ENCODE peak calls at places on chromosomes 5 and 9, in six cellular contexts. X is ovary, S is endodermal cell, Y is GM12865, J is astrocyte of the cerebellum, Q is vagina. V is an unnamed sample.

GRCh38 chr9:96376926-96377874 is 6.3 kb downstream of the SLC35D2 start:
- DNase-seq in Y (no peak), J (peak; percentile 81), S (no peak), Q (no peak), X (no peak), V (no peak)

GRCh38 chr5:98292496-98292895 is 481.0 kb upstream of the RGMB start:
- DNase-seq in Q (no peak), S (no peak), J (no peak), X (no peak), Y (peak; percentile 19), V (no peak)

GRCh38 chr5:125026900-125027731 is 280.7 kb upstream of the ZNF608 start:
- DNase-seq in S (no peak), Q (no peak), X (no peak), Y (no peak), J (peak; percentile 53), V (no peak)

GRCh38 chr9:89864731-89865130 is 259.9 kb downstream of the GADD45G start:
- DNase-seq in S (no peak), Q (no peak), J (no peak), Y (no peak), X (no peak), V (no peak)

GRCh38 chr9:89815903-89816573 is 211.2 kb downstream of the GADD45G start:
- DNase-seq in Y (peak; percentile 82), X (peak; percentile 66), J (no peak), Q (peak; percentile 84), S (peak; percentile 36), V (no peak)

GRCh38 chr9:36976371-36977030 is 57.6 kb downstream of the PAX5 start:
- DNase-seq in S (peak; percentile 36), Q (no peak), X (no peak), J (no peak), Y (no peak), V (no peak)

GRCh38 chr9:104091708-104092107 is 2.4 kb upstream of the SMC2 start:
- DNase-seq in X (no peak), Y (no peak), Q (no peak), S (no peak), J (peak; percentile 46), V (no peak)

GRCh38 chr9:85332487-85332886 is 409.3 kb downstream of the AGTPBP1 start:
- DNase-seq in X (no peak), Y (peak; percentile 33), Q (no peak), J (no peak), S (peak; percentile 82), V (no peak)

GRCh38 chr5:60287174-60287771 is 393.7 kb upstream of the PDE4D start:
- DNase-seq in Y (peak; percentile 86), Q (no peak), X (no peak), J (peak; percentile 20), S (peak; percentile 90), V (peak; percentile 32)

GRCh38 chr9:94160594-94161501 is 76.6 kb downstream of the PTPDC1 start:
- DNase-seq in S (peak; percentile 42), Q (no peak), X (no peak), J (no peak), Y (no peak), V (no peak)

GRCh38 chr5:66821626-66822429 is 225.6 kb downstream of the MAST4 start:
- DNase-seq in Y (no peak), S (peak; percentile 17), J (no peak), X (no peak), Q (no peak), V (no peak)

GRCh38 chr5:172209714-172210113 is 15.7 kb downstream of the EFCAB9 start:
- DNase-seq in Q (no peak), S (no peak), J (no peak), Y (no peak), X (no peak), V (no peak)

GRCh38 chr5:172909931-172910502 is 49.2 kb upstream of the RPL26L1 start:
- DNase-seq in S (no peak), X (no peak), Y (no peak), J (no peak), Q (no peak), V (peak; percentile 92)

DNA sequence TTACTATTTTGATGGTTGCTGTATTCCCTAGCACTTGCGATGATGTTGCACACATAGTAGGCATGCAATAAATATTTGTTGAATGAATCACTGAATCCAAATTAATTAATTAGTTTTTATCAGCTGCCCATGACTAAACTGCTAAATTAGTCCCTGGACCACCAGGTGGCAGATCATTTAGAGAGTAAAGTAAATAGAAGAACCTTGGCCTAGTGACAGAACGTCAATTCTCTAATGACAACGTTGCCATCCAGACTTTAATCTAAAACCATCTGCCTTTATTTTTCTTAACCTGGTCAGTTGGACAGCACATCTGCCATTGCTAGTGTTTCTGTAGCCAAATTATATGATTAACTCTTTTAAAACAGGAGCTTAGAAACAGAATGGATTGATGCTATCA is 457.5 kb downstream of the KIF4B start:
- DNase-seq in Q (no peak), X (no peak), S (no peak), J (no peak), Y (no peak), V (no peak)
- TF ChIP-seq CTCF in Q (no peak), X (no peak), S (peak; percentile 64), J (no peak), Y (no peak), V (no peak)

GRCh38 chr9:109781541-109782197 is 1.7 kb downstream of the PALM2AKAP2 start:
- DNase-seq in X (no peak), Q (no peak), Y (no peak), S (no peak), J (no peak), V (no peak)
- H3K4me3 ChIP-seq in X (peak overlapping the region; percentile 66), Q (no peak overlapping the region), Y (no peak overlapping the region), S (no peak overlapping the region), J (peak overlapping the region; percentile 85), V (peak overlapping the region; percentile 80)

DNA sequence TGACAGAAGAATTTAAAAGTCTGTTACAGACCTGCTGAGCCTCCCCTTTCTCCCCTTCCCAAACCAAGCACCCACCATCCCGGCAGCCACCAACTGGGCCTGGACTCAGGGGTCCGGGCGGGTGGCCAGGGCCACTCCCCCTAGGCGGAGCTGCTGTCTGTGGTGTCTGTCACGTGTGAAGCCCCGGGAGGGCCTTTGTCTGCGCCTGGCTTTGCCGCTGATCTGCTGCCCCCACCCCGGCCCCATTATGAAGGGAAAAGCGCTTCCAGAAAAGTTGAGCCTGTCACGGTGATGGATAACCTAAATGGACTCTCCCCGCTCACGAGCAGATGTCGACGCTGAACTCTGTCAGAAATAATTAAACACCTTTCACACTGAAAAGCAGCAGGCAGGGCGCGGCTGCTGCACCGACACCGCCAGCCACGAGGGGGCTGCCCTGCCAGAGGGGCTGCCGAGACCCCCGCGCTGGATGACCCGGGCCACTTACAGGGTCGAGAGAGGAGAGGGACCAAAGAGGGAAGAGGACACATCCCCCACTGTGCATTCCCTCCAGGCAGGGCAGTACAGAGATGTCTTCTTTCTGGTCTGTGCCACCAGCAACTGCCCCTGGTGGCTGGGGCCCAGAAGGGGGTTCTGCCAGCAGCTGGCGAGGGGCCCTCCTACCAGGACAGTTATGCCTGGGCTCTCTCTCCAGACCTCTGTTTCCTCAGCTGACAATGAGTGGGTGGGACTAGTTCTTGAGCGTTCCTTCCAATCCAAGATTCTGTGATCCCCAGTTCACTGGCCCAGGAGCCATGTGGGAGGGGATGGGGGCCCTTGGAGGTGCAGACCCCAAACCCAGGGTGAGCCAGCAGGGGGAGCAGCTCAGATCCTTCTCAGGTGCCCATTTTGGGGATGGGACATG is 36.0 kb upstream of the BARHL1 start:
- DNase-seq in X (no peak), J (peak; percentile 1), Q (no peak), S (peak; percentile 87), Y (no peak), V (no peak)
- TF ChIP-seq CTCF in X (no peak), J (peak; percentile 54), Q (no peak), S (peak; percentile 88), Y (peak; percentile 32), V (peak; percentile 56)

GRCh38 chr9:106866243-106866642 is 3.3 kb downstream of the ZNF462 start:
- DNase-seq in X (no peak), J (no peak), S (no peak), Y (no peak), Q (no peak), V (no peak)
- H3K4me3 ChIP-seq in X (no peak overlapping the region), J (no peak overlapping the region), S (peak overlapping the region; percentile 97), Y (no peak overlapping the region), Q (no peak overlapping the region), V (no peak overlapping the region)

DNA sequence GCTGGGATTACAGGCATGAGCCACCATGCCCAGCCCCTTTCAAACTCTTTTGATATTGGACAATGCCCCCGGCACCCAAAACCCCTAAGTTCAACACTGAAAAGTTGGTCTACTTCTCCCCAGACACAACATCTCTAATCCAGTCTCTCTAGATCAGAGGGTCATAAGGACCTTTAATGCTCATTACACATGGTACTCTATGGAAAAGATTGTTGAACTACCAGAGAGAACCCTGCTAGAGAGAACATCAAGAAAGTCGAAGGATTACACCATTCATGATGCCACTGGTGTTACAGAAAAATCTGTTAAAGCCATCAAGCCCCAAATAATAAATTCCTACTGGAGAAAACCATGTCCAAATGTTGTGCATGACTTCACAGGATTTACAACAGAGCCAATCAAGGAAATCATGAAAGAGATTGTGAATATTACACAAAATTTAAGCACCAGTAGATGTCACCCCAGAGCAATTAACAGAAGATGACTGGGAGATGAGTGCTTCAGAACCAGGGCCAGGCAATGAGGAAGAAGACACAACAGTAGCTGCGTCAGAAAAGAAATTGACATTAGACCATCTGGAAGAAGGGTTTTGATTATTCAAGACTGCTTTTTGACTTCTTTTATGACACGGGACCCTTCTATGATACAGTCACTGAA is 28.3 kb upstream of the NIPAL4 start:
- DNase-seq in S (no peak), X (no peak), J (peak; percentile 38), Q (no peak), Y (peak; percentile 73), V (peak; percentile 29)
- TF ChIP-seq CTCF in S (peak; percentile 67), X (peak; percentile 48), J (peak; percentile 45), Q (peak; percentile 66), Y (peak; percentile 49), V (peak; percentile 60)

GRCh38 chr5:72347801-72348305 is 27.7 kb downstream of the PTCD2 start:
- DNase-seq in Y (no peak), S (no peak), J (peak; percentile 67), Q (no peak), X (no peak), V (no peak)
- H3K4me3 ChIP-seq in Y (no peak overlapping the region), S (no peak overlapping the region), J (no peak overlapping the region), Q (no peak overlapping the region), X (no peak overlapping the region), V (no peak overlapping the region)

GRCh38 chr5:78361226-78361993 is 993 bp downstream of the SCAMP1 start:
- DNase-seq in X (peak; percentile 43), J (peak; percentile 60), Y (peak; percentile 16), S (peak; percentile 71), Q (no peak), V (peak; percentile 40)
- TF ChIP-seq CTCF in X (no peak), J (peak; percentile 44), Y (peak; percentile 31), S (peak; percentile 54), Q (no peak), V (peak; percentile 33)

DNA sequence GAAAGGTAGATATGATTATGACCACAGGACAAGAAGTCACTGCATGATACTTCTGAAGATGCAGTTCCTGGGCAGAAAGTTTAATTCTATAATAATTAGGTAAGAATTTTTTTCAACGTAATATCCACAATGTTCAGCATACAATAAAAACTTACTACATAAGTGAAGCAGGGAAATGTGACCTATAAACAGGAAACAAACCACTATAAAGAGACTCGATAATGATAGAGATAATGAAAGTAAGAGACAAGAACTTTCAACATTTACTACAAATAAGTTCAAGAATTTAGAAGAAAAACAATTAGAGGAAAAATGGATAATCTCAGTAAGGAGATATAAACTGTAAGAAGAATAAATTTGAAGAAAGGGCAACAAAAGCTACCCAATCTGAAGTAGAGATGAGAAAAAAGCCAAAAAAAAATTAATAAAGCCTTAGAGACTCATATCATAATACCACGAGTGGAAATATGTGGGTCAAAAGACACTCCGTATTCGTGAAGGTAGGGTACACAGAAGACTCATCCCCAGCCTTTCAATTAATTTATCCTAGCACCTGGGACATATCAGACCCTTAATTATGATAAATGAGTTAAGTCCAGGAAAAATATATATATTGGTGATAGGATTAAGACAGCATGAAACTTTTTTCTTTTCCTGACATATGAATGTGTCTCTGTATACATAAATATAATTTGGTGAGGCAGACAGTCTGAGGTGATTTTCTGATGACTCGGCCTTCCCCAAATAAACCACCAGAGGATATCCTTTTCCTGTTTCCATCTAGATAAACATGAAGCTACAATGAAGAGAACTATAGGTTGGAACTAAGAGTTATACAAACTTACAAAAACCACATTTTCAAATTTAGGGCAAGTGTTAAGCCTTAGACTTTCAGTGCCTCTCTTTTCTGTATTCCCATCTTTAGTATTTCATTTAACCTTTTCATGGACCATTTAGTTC is 120.4 kb downstream of the RAPGEF6 start:
- DNase-seq in X (no peak), Y (peak; percentile 38), Q (no peak), S (no peak), J (no peak), V (no peak)
- H3K4me3 ChIP-seq in X (no peak overlapping the region), Y (peak overlapping the region; percentile 46), Q (no peak overlapping the region), S (no peak overlapping the region), J (no peak overlapping the region), V (no peak overlapping the region)